ENCODE peak calls at places on chromosomes 11 and 22, in four cellular contexts. U, R, T and P are unnamed samples. For H3K4me1 and H3K27me3, the result is how much of the 10 kb centered on the place peaks cover.

GRCh38 chr11:106246495-106246894 is 169.0 kb downstream of the AASDHPPT start:
- DNase-seq in T (no peak), U (no peak), R (no peak), P (no peak)

GRCh38 chr22:35510951-35511350 is 29.7 kb upstream of the RASD2 start:
- DNase-seq in U (no peak), T (no peak), R (no peak), P (no peak)

GRCh38 chr11:12842933-12843636 is 166.0 kb upstream of the RASSF10 start:
- DNase-seq in U (peak), T (no peak), R (no peak), P (no peak)

GRCh38 chr11:71286701-71287643 is 34.6 kb upstream of the SHANK2 start:
- DNase-seq in U (peak), T (no peak), R (no peak), P (no peak)

GRCh38 chr11:46524201-46524600 is 69.6 kb downstream of the AMBRA1 start:
- DNase-seq in T (no peak), U (no peak), R (no peak), P (no peak)

GRCh38 chr22:49659924-49660315 is 167.8 kb downstream of the BRD1 start:
- DNase-seq in T (no peak), R (no peak), U (no peak), P (no peak)

GRCh38 chr11:96145163-96145585 is 197.8 kb downstream of the MAML2 start:
- DNase-seq in U (peak), T (no peak), R (no peak), P (no peak)

GRCh38 chr22:42930810-42931420 is 73.8 kb upstream of the ARFGAP3 start:
- DNase-seq in U (peak), T (no peak), R (no peak), P (peak)

GRCh38 chr11:58965246-58965985 is 26.1 kb downstream of the GLYATL1 start:
- DNase-seq in R (no peak), U (peak), T (no peak), P (no peak)

GRCh38 chr11:35593143-35593542 is 25.1 kb upstream of the FJX1 start:
- DNase-seq in T (no peak), U (peak), R (no peak), P (no peak)

GRCh38 chr22:20040801-20041200 is 19.9 kb downstream of the TANGO2 start:
- DNase-seq in U (no peak), R (no peak), T (no peak), P (no peak)

GRCh38 chr11:74009675-74010305 is 905 bp upstream of the UCP3 start:
- DNase-seq in R (no peak), U (no peak), T (no peak), P (no peak)
- H3K4me1 ChIP-seq in R (under half), U (under half), T (under half), P (half or more)

GRCh38 chr11:111439905-111440304 is 60.8 kb upstream of the POU2AF1 start:
- DNase-seq in T (no peak), R (no peak), U (no peak), P (no peak)

GRCh38 chr11:111443032-111443431 is 64.0 kb upstream of the POU2AF1 start:
- DNase-seq in U (no peak), R (no peak), T (no peak), P (no peak)

GRCh38 chr11:111438846-111439520 is 59.9 kb upstream of the POU2AF1 start:
- DNase-seq in R (no peak), T (no peak), U (no peak), P (no peak)

GRCh38 chr11:111441443-111441842 is 62.4 kb upstream of the POU2AF1 start:
- DNase-seq in R (no peak), T (no peak), U (peak), P (no peak)

DNA sequence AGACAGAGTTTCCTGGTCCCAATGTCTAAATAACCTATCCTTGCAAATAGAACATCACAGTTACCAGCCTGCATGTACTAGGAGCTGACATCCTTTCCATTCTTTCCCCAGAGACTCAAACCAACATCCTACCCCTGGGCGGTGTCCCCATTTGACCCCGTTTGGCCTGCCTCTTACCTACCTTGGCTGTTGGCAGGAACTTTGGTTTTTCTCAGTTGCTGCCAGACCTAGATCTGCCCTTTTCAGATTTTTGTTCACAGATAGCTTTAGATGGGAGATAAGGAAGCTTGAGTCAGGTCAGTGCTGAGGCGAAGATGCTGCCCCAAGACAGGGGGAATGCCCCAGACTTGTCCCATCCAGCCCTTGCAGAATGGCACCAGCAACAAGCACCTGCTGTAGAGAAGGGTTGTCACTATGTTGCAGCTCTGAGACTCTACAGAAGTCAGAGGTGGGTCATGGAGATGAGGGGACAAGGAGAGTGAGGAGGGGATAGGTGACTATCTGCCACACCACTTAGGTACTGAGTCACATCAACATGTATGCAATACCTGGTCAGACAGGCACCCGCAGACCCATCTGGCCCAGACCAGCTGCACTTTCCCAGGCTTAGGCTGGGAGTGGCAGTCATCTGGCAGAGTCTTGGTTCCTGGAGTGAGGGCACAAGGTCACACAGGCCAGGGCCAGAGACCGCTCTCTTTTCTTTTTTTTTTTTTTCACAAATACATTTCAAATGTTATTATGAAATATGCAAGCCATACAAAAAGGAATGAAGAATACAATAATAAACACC is 61.5 kb upstream of the POU2AF1 start:
- DNase-seq in T (no peak), R (no peak), U (no peak), P (no peak)
- H3K27ac ChIP-seq in T (no peak), R (no peak), U (no peak), P (no peak)

GRCh38 chr11:17697175-17697949 is 22.0 kb upstream of the MYOD1 start:
- DNase-seq in R (no peak), T (peak), U (no peak), P (no peak)
- H3K27me3 ChIP-seq in R (under half), T (under half), U (under half), P (half or more)

GRCh38 chr11:75467311-75467710 is 34.3 kb upstream of the KLHL35 start:
- DNase-seq in U (no peak), T (no peak), R (no peak), P (no peak)

GRCh38 chr11:75467881-75468280 is 34.9 kb upstream of the KLHL35 start:
- DNase-seq in R (no peak), T (no peak), U (no peak), P (no peak)

GRCh38 chr11:75463106-75463774 is 30.2 kb upstream of the KLHL35 start:
- DNase-seq in R (no peak), T (no peak), U (no peak), P (no peak)

GRCh38 chr11:75468534-75469340 is 35.7 kb upstream of the KLHL35 start:
- DNase-seq in T (no peak), R (peak), U (peak), P (peak)

DNA sequence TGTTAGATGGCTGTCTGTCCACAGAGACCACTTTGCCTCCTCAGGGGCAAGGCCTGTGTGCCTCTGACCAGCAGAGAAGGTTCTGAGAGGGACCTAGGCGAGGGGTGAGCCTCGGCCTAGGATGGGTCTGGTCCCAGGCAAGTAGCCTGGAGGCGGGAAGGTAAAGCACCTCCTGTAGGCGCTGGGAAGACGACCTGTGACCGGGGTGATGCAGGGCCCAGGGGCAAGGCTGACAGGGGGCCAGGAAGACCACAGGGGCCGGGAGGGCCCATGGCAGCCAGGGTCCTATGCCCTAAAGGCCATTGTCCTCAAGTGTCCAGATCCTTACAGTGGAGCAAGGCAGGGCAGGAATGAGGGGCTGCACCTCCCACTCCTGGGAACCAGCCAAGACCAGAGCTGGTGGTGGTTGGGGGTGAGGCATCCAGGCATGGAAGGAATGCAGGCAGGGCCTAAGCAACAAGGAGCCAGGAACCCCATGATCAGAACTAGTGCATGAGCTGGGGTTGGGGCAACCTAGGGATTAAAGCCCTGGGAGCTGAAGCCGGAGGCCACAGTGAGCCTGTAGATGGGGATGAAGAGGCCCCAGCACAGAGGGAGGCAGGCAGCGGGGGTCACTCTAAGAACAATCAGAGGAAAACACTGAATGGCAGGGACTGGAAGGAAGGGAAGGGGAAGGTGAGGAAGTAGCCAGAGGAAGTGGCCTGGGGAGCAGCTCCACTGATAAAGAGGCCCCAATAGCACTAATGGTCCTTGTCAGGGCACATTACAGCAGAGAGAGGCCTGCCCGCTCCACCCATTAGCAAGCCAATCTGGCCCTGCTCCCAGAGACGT is 32.9 kb upstream of the KLHL35 start:
- DNase-seq in R (no peak), T (no peak), U (peak), P (no peak)
- H3K4me1 ChIP-seq in R (under half), T (under half), U (under half), P (under half)

GRCh38 chr11:15774021-15774862 is 582.1 kb downstream of the SOX6 start:
- DNase-seq in T (no peak), U (no peak), R (no peak), P (no peak)

GRCh38 chr11:15769203-15769602 is 587.1 kb downstream of the SOX6 start:
- DNase-seq in R (no peak), U (no peak), T (no peak), P (no peak)

GRCh38 chr11:15768321-15768720 is 588.0 kb downstream of the SOX6 start:
- DNase-seq in R (no peak), T (no peak), U (no peak), P (no peak)

GRCh38 chr11:15773024-15773423 is 583.3 kb downstream of the SOX6 start:
- DNase-seq in T (no peak), R (no peak), U (no peak), P (no peak)

GRCh38 chr11:15770798-15771414 is 585.4 kb downstream of the SOX6 start:
- DNase-seq in R (no peak), T (no peak), U (peak), P (peak)
- H3K27ac ChIP-seq in R (no peak), T (no peak), U (no peak), P (no peak)

GRCh38 chr11:130217632-130218031 is 58.0 kb downstream of the ST14 start:
- DNase-seq in T (no peak), R (no peak), U (no peak), P (no peak)

GRCh38 chr11:130223291-130223971 is 63.8 kb downstream of the ST14 start:
- DNase-seq in R (no peak), T (no peak), U (no peak), P (no peak)

GRCh38 chr11:130218501-130218900 is 58.9 kb downstream of the ST14 start:
- DNase-seq in R (no peak), U (no peak), T (no peak), P (no peak)

GRCh38 chr11:130219148-130219547 is 59.6 kb downstream of the ST14 start:
- DNase-seq in R (no peak), T (no peak), U (no peak), P (no peak)

DNA sequence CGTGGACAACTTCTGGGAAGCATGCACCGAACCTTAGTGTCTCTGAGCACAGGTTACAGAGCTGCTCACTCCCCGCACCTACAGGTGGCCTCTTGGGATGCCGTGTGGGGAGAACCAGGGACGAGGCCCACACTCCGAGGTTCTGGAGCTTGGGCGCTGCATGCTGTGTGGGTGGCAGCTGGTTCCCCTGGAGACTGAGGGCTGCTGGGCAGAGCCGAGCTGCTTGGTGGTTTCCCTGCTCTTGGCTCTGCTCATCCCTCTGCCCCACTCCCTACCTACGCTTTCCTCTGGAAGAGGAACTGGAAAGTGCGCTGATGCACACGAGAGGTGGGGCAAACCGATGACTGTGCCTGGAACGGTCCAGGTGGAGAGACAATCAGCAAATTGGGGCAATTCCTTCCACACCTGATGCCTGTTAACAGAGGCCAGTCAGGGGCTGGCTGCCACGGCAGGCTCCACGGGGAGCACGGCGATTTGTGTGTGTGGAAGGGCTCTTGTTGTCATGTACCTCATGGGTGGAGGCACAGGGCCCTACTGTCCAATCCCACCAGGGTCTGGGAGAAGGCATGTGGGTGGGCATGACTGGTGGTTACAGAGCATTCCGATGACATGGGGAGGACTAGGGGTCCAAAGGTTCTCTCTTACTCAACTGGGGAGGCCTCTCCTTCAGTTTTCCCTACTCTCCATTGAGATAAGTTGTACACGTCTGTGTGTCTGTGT is 60.9 kb downstream of the ST14 start:
- DNase-seq in U (no peak), R (no peak), T (no peak), P (no peak)
- H3K27me3 ChIP-seq in U (under half), R (under half), T (under half), P (under half)

GRCh38 chr11:65292866-65293265 is 21.8 kb upstream of the CDC42EP2 start:
- DNase-seq in U (no peak), R (no peak), T (no peak), P (no peak)

GRCh38 chr11:65291613-65292012 is 23.1 kb upstream of the CDC42EP2 start:
- DNase-seq in R (no peak), T (no peak), U (peak), P (no peak)

GRCh38 chr11:65295001-65295400 is 19.7 kb upstream of the CDC42EP2 start:
- DNase-seq in R (no peak), T (no peak), U (no peak), P (peak)

GRCh38 chr11:65295571-65296338 is 18.9 kb upstream of the CDC42EP2 start:
- DNase-seq in U (no peak), R (no peak), T (no peak), P (no peak)

DNA sequence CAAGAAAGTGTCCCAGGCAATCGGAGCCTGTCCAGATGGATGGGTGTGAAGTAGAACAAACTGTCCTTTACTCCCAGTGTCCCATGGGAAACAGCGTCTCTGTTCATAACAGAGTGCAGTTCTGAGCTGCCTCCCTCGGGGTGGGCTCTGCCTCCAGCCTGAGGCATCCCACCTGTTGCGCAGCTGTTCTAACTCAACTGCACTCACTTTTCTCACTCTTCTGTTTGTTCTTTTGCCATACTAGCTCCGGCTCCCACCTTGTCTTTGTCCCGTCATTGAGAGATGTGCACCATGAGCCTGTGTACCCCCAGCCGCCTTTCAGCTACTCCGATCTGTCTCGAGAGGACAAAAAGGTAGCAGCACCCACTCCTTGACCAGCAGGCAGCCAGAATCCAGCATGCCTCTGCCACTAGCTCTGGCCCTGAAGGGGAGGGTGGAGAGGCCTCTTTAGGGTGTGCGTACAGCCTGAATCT is 20.7 kb upstream of the CDC42EP2 start:
- DNase-seq in T (peak), R (no peak), U (no peak), P (peak)
- H3K4me1 ChIP-seq in T (half or more), R (half or more), U (under half), P (half or more)

GRCh38 chr11:9201372-9202162 is 63.6 kb downstream of the DENND5A start:
- DNase-seq in U (no peak), T (no peak), R (no peak), P (no peak)
- H3K27ac ChIP-seq in U (no peak), T (no peak), R (no peak), P (peak)

GRCh38 chr11:1034001-1034400 is 2.5 kb downstream of the MUC6 start:
- DNase-seq in T (no peak), R (no peak), U (peak), P (no peak)

GRCh38 chr11:1034456-1035295 is 1.8 kb downstream of the MUC6 start:
- DNase-seq in U (no peak), R (no peak), T (no peak), P (no peak)

GRCh38 chr11:1036931-1037330 is 413 bp upstream of the MUC6 start:
- DNase-seq in U (no peak), T (no peak), R (no peak), P (no peak)

GRCh38 chr11:1036303-1036923 is at the start of gene MUC6:
- DNase-seq in U (no peak), T (no peak), R (no peak), P (no peak)

DNA sequence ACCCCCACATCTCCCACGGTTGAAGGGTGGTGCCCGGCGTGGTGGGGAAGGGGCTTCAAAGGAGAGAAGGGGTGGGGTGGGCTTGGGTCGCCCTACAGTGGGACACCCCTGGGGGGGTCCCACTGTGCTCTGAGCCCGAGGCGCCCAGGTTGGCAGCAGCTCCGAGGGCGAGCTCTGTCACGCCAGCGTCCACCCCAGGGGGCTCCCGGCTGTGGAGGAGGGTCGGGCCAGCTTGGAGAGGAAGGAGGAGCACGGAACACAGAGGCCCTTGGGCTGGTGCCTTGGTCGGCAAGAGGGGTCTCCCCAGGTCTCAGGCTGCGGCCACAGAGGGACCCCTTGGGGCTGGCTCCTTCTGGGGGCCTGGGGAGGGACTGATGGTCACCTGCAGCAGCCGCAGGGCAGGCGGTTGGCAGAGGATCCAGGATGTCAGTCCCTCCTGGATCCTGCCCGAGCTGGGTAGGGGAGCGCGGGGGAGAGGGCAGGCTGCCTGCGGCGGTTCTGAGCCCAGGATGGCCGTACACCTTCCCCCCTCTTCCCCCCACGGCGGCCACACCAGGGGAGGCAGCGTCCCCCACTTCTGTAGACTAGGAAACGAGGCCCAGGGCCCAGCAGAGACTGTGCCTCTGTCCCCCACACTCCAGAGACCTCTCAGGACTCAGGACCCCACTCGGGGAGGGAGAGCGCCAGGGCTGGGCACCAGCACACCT is 788 bp downstream of the MUC6 start:
- DNase-seq in T (no peak), R (no peak), U (no peak), P (no peak)
- H3K27me3 ChIP-seq in T (under half), R (under half), U (under half), P (half or more)